ENCODE peak calls at places on chromosomes 1 and 21, in six cellular contexts. G is heart left ventricle, E is pancreas, J is MM.1S, P is cardiac muscle cell, L is AG04450. A is an unnamed sample.
A peak's percentile ranks its signal among the peaks of the same experiment; 100 is the strongest.

GRCh38 chr1:59971464-59971911 is 44.9 kb upstream of the CYP2J2 start:
- DNase-seq in G (peak; percentile 71), E (peak; percentile 74), J (peak; percentile 30), P (peak; percentile 69), L (no peak), A (peak; percentile 18)

GRCh38 chr1:165900576-165901380 is 73.4 kb downstream of the UCK2 start:
- DNase-seq in G (no peak), E (peak; percentile 60), J (no peak), P (peak; percentile 64), L (no peak), A (no peak)

GRCh38 chr1:223052479-223052878 is 90.6 kb downstream of the TLR5 start:
- DNase-seq in G (no peak), E (no peak), J (no peak), P (no peak), L (no peak), A (no peak)

GRCh38 chr1:3463891-3464648 is 9.6 kb downstream of the ARHGEF16 start:
- DNase-seq in G (no peak), E (no peak), J (no peak), P (no peak), L (no peak), A (no peak)

GRCh38 chr1:2136836-2137235 is 57.7 kb downstream of the FAAP20 start:
- DNase-seq in G (no peak), E (no peak), J (no peak), P (no peak), L (no peak), A (no peak)

GRCh38 chr1:160428655-160429054 is 28.3 kb downstream of the VANGL2 start:
- DNase-seq in G (peak; percentile 40), E (peak; percentile 69), J (peak; percentile 55), P (peak; percentile 72), L (peak; percentile 3), A (peak; percentile 42)

GRCh38 chr1:60813051-60813450 is 269.3 kb upstream of the NFIA start:
- DNase-seq in G (no peak), E (no peak), J (no peak), P (peak; percentile 21), L (no peak), A (no peak)

GRCh38 chr1:54300395-54300794 is 100.4 kb downstream of the MRPL37 start:
- DNase-seq in G (no peak), E (no peak), J (no peak), P (no peak), L (no peak), A (no peak)

GRCh38 chr21:14742119-14742518 is 196.0 kb upstream of the SAMSN1 start:
- DNase-seq in G (no peak), E (no peak), J (no peak), P (no peak), L (no peak), A (no peak)

GRCh38 chr1:37741130-37741529 is 23.8 kb downstream of the EPHA10 start:
- DNase-seq in G (no peak), E (no peak), J (no peak), P (peak; percentile 73), L (no peak), A (no peak)

GRCh38 chr1:99146129-99146848 is 118.0 kb upstream of the PLPPR4 start:
- DNase-seq in G (no peak), E (no peak), J (no peak), P (no peak), L (no peak), A (no peak)

GRCh38 chr1:232333419-232333767 is 296.5 kb downstream of the SIPA1L2 start:
- DNase-seq in G (no peak), E (no peak), J (no peak), P (no peak), L (no peak), A (no peak)

GRCh38 chr1:45623972-45624371 is at the start of gene CCDC17:
- DNase-seq in G (no peak), E (no peak), J (no peak), P (no peak), L (no peak), A (no peak)

GRCh38 chr1:62333431-62333830 is 14.2 kb upstream of the KANK4 start:
- DNase-seq in G (no peak), E (no peak), J (no peak), P (no peak), L (no peak), A (no peak)

GRCh38 chr1:116826818-116827606 is 72.8 kb downstream of the CD2 start:
- DNase-seq in G (no peak), E (no peak), J (peak; percentile 44), P (peak; percentile 66), L (no peak), A (no peak)

GRCh38 chr1:43914576-43915525 is 18.8 kb upstream of the ARTN start:
- DNase-seq in G (no peak), E (no peak), J (no peak), P (no peak), L (no peak), A (no peak)

GRCh38 chr1:176119549-176119948 is 87.5 kb downstream of the COP1 start:
- DNase-seq in G (no peak), E (no peak), J (no peak), P (peak; percentile 18), L (no peak), A (no peak)

GRCh38 chr1:192831706-192832355 is 23.0 kb downstream of the RGS2 start:
- DNase-seq in G (no peak), E (no peak), J (no peak), P (peak; percentile 42), L (no peak), A (no peak)

GRCh38 chr1:14681182-14681581 is 82.7 kb downstream of the KAZN start:
- DNase-seq in G (no peak), E (no peak), J (no peak), P (no peak), L (no peak), A (no peak)

GRCh38 chr1:202200112-202200548 is 6.5 kb downstream of the LGR6 start:
- DNase-seq in G (no peak), E (no peak), J (no peak), P (peak; percentile 10), L (no peak), A (no peak)

GRCh38 chr1:218930879-218931278 is 242.8 kb upstream of the LYPLAL1 start:
- DNase-seq in G (no peak), E (no peak), J (no peak), P (peak; percentile 98), L (peak; percentile 27), A (no peak)

GRCh38 chr21:29217818-29218252 is 80.9 kb upstream of the BACH1 start:
- DNase-seq in G (no peak), E (no peak), J (no peak), P (peak; percentile 95), L (peak; percentile 87), A (no peak)

GRCh38 chr1:113905435-113905861 is 322 bp downstream of the DCLRE1B start:
- DNase-seq in G (no peak), E (no peak), J (peak; percentile 17), P (no peak), L (no peak), A (no peak)

GRCh38 chr1:183632087-183632486 is 3.5 kb downstream of the ARPC5 start:
- DNase-seq in G (no peak), E (no peak), J (no peak), P (peak; percentile 90), L (no peak), A (no peak)

GRCh38 chr1:11501491-11501897 is 22.5 kb downstream of the DISP3 start:
- DNase-seq in G (no peak), E (no peak), J (no peak), P (peak; percentile 11), L (no peak), A (peak; percentile 27)

GRCh38 chr1:26372039-26372438 is 511 bp downstream of the ZNF683 start:
- DNase-seq in G (no peak), E (no peak), J (no peak), P (no peak), L (no peak), A (no peak)

GRCh38 chr1:52814465-52814864 is 28.1 kb upstream of the ZYG11A start:
- DNase-seq in G (no peak), E (no peak), J (no peak), P (no peak), L (no peak), A (no peak)

GRCh38 chr1:245552331-245552730 is 397.5 kb downstream of the KIF26B start:
- DNase-seq in G (no peak), E (no peak), J (no peak), P (no peak), L (no peak), A (no peak)

GRCh38 chr1:245550702-245551008 is 395.9 kb downstream of the KIF26B start:
- DNase-seq in G (no peak), E (no peak), J (no peak), P (no peak), L (no peak), A (no peak)

GRCh38 chr1:245551536-245551935 is 396.8 kb downstream of the KIF26B start:
- DNase-seq in G (no peak), E (no peak), J (no peak), P (no peak), L (no peak), A (no peak)

GRCh38 chr1:245546875-245547274 is 392.1 kb downstream of the KIF26B start:
- DNase-seq in G (no peak), E (peak; percentile 13), J (peak; percentile 69), P (no peak), L (no peak), A (no peak)

GRCh38 chr1:245549981-245550701 is 395.4 kb downstream of the KIF26B start:
- DNase-seq in G (no peak), E (no peak), J (no peak), P (no peak), L (no peak), A (no peak)
- H3K27me3 ChIP-seq in G (no peaks in the 10 kb centered on the region), E (no peaks in the 10 kb centered on the region), J (peaks cover 6% of the 10 kb centered on the region), P (no peaks in the 10 kb centered on the region), L (peaks cover 7% of the 10 kb centered on the region), A (no peaks in the 10 kb centered on the region)

DNA sequence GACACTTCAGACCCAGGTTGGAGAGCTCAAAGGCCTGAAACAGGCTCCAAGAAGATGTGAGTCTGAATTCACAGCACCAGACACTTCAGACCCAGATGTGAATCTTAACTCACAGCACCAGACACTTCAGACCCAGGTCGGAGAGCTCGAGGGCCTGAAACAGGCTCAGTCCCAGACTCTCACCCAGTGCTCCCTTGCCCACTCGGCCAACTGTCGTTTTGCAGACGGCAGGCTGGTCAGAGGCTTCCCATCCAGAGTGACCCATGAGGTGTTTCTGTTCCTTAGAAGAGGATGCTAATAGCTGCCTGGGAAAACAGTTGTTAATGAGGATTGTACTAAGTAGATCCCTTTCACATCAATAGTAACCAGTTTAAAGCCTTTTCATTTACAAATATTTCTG is 88.4 kb downstream of the ADARB1 start:
- DNase-seq in G (no peak), E (no peak), J (no peak), P (no peak), L (no peak), A (no peak)
- H3K27ac ChIP-seq in G (no peak overlapping the region), E (no peak overlapping the region), J (no peak overlapping the region), P (no peak overlapping the region), L (no peak overlapping the region), A (no peak overlapping the region)

GRCh38 chr1:154803203-154803920 is 66.7 kb downstream of the KCNN3 start:
- DNase-seq in G (no peak), E (no peak), J (no peak), P (no peak), L (no peak), A (no peak)
- H3K27me3 ChIP-seq in G (no peaks in the 10 kb centered on the region), E (no peaks in the 10 kb centered on the region), J (no peaks in the 10 kb centered on the region), P (no peaks in the 10 kb centered on the region), L (peaks cover 80% of the 10 kb centered on the region), A (peaks cover 8% of the 10 kb centered on the region)

DNA sequence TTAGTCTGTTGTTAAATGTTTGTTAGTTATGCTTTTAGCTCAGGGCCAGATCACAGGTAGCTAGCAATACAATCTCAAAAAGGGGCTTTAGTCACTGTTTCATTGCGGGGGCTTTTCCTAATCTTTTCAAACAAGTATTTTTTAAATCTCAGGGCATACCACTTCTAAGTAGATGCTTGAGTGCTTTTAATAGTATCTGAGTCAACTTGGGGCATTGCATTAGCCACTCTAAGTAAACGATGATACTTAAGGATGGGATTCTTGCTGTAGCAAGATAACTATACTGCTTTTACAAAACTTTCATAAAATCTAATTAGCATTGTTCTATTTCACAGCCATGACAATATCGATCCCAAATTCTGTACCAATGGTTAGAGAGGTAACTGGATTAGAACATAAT is 11.6 kb downstream of the CDC42BPA start:
- DNase-seq in G (no peak), E (no peak), J (no peak), P (no peak), L (no peak), A (no peak)
- H3K27ac ChIP-seq in G (no peak overlapping the region), E (no peak overlapping the region), J (no peak overlapping the region), P (no peak overlapping the region), L (no peak overlapping the region), A (no peak overlapping the region)

A was measured in CD4-positive, CD25-positive, alpha-beta regulatory T cell.